ENCODE peak calls at places on chromosomes 4 and X, in six cellular contexts. N, U, F, I, C and O are unnamed samples. For H3K4me1, the result is how much of the 10 kb centered on the place peaks cover.

GRCh38 chr4:54230479-54231418 is 1.7 kb downstream of the PDGFRA start:
- DNase-seq in N (peak), U (no peak), F (no peak), I (peak), C (peak), O (no peak)

GRCh38 chr4:172975651-172976229 is 192.9 kb upstream of the GALNT7 start:
- DNase-seq in N (no peak), U (no peak), F (no peak), I (no peak), C (no peak), O (no peak)

GRCh38 chr4:38313999-38314561 is 349.9 kb upstream of the KLF3 start:
- DNase-seq in N (peak), U (no peak), F (peak), I (no peak), C (no peak), O (no peak)

GRCh38 chrX:9122504-9123245 is 88.7 kb upstream of the FAM9B start:
- DNase-seq in N (peak), U (no peak), F (no peak), I (no peak), C (no peak), O (no peak)

GRCh38 chrX:133913658-133914388 is 71.6 kb downstream of the GPC3 start:
- DNase-seq in N (no peak), U (no peak), F (no peak), I (no peak), C (no peak), O (no peak)

GRCh38 chr4:110183058-110183457 is 15.4 kb downstream of the ELOVL6 start:
- DNase-seq in N (no peak), U (no peak), F (no peak), I (no peak), C (no peak), O (no peak)

GRCh38 chrX:47854474-47854873 is 17.8 kb downstream of the ZNF81 start:
- DNase-seq in N (peak), U (no peak), F (peak), I (no peak), C (peak), O (no peak)

GRCh38 chrX:70030242-70030823 is 19.4 kb downstream of the AWAT2 start:
- DNase-seq in N (peak), U (peak), F (peak), I (no peak), C (peak), O (peak)

GRCh38 chr4:128267745-128268144 is 19.9 kb downstream of the PGRMC2 start:
- DNase-seq in N (no peak), U (no peak), F (no peak), I (no peak), C (no peak), O (no peak)

GRCh38 chrX:49868739-49869138 is 10.5 kb upstream of the USP27X start:
- DNase-seq in N (no peak), U (no peak), F (no peak), I (no peak), C (no peak), O (no peak)

GRCh38 chr4:139866270-139866962 is 200.8 kb downstream of the MGST2 start:
- DNase-seq in N (peak), U (no peak), F (no peak), I (no peak), C (no peak), O (no peak)

GRCh38 chrX:67601771-67602170 is 58.0 kb downstream of the AR start:
- DNase-seq in N (no peak), U (no peak), F (no peak), I (no peak), C (no peak), O (no peak)

DNA sequence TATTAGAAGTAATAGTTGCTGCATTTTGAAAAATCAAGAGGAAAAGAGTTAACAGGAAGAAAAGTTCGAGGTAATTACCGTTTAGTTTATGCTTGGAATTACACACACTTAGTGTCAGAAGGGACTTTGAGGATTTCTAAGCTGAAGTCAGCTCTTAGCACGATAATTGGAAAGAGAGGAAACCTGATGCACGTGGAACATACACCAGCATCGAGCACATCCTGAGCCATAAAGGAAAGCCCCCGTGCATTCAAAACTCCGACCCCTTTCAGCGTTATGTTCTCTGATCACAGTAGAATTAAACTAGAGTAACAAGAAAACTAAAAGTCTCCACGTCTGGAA is 400 bp upstream of the PAQR3 start:
- DNase-seq in N (no peak), U (no peak), F (no peak), I (no peak), C (no peak), O (no peak)
- H3K4me1 ChIP-seq in N (under half), U (under half), F (under half), I (under half), C (under half), O (under half)

GRCh38 chr4:102527695-102528094 is 26.5 kb downstream of the NFKB1 start:
- DNase-seq in N (no peak), U (no peak), F (no peak), I (no peak), C (no peak), O (no peak)
- H3K4me3 ChIP-seq in N (no peak), U (no peak), F (no peak), I (no peak), C (no peak), O (no peak)

GRCh38 chrX:112687189-112687691 is 7.5 kb upstream of the LHFPL1 start:
- DNase-seq in N (peak), U (no peak), F (no peak), I (no peak), C (no peak), O (no peak)
- H3K4me1 ChIP-seq in N (under half), U (under half), F (under half), I (under half), C (under half), O (under half)

GRCh38 chr4:3767569-3768288 is 1.5 kb downstream of the ADRA2C start:
- DNase-seq in N (no peak), U (no peak), F (peak), I (no peak), C (no peak), O (no peak)

GRCh38 chr4:3766207-3766790 is at the start of gene ADRA2C:
- DNase-seq in N (no peak), U (no peak), F (no peak), I (no peak), C (peak), O (no peak)

GRCh38 chr4:3762753-3763511 is 3.3 kb upstream of the ADRA2C start:
- DNase-seq in N (no peak), U (no peak), F (no peak), I (no peak), C (no peak), O (no peak)

GRCh38 chr4:3766791-3767561 is 791 bp downstream of the ADRA2C start:
- DNase-seq in N (no peak), U (no peak), F (peak), I (peak), C (no peak), O (no peak)

DNA sequence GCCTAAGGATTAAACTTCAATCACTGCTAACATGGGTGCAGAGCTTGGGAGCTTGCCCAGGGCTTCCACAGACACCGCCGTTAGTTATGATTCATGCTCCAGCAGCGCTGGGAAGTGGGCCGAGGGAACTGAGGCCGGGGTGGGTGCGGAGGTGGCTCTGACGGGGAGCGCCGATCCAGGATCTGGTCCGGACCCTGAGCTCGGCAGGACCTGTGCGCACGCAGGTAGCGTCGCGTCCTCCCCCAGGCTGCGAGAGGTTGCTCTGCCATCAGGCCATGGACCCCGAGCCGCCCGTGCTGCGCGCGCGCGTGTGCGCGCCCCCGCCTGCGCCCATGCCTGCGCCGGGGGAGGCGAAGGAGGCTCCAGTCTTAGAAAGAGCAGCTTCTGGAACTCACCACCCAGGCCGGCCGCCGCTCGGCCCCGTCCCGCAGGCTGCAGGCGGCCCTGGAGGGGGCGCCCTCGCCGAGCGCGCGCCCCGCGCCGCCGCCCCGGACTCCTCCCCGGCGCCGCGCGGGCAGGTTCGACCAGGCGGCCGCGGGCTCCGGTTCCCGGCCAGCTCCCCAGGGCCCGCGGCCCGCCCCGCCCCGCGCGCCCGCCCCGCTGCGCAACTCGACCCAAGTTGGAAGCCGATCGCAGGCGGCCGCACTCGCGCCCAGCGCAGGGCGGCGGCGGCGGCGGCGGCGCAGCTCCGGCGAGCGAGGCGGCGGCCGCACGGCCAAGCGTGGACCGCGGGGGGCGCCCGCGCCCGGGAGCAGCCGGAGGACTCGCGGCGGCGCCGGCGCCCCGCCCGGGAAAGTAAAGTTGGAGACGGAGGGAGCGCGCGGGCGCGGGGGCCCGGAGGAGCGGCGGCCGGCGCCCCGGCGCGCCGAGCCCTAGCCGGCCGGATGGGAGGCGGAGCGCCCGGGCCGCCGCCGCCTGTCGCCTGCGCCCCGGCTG is 646 bp upstream of the ADRA2C start:
- DNase-seq in N (peak), U (no peak), F (peak), I (peak), C (peak), O (peak)
- H3K4me3 ChIP-seq in N (peak), U (peak), F (peak), I (peak), C (no peak), O (peak)